ENCODE peak calls at places on chromosomes 12 and 14, in eight cellular contexts. A is SK-MEL-5; D is pancreas; T is stimulated activated CD4-positive, alpha-beta T cell treated with anti-CD3 and anti-CD28 coated beads, Interleukin-15, amount 100 ng/mL, for 24 hours; H is amygdala; X is HS-5; G is AG08395; O is effector memory CD4-positive, alpha-beta T cell. I is an unnamed sample.
A peak's percentile ranks its signal among the peaks of the same experiment; 100 is the strongest.

GRCh38 chr12:45415393-45415817 is 199.5 kb downstream of the ANO6 start:
- DNase-seq in T (peak; percentile 49), A (peak; percentile 93), X (peak; percentile 98), G (peak; percentile 96), O (no peak), H (no peak), D (no peak), I (peak; percentile 91)

GRCh38 chr12:109462868-109463692 is 14.0 kb downstream of the KCTD10 start:
- DNase-seq in G (peak; percentile 91), D (no peak), O (no peak), A (peak; percentile 83), X (peak; percentile 95), H (no peak), T (no peak), I (peak; percentile 91)

GRCh38 chr12:66548338-66549049 is 130.4 kb downstream of the GRIP1 start:
- DNase-seq in D (no peak), H (no peak), X (no peak), O (no peak), G (no peak), T (no peak), A (peak; percentile 37), I (no peak)

GRCh38 chr14:61472801-61473376 is 151.5 kb downstream of the PRKCH start:
- DNase-seq in X (no peak), A (peak; percentile 86), D (no peak), G (no peak), T (peak; percentile 85), H (no peak), O (peak; percentile 65), I (peak; percentile 57)

GRCh38 chr12:977163-977562 is 13.9 kb upstream of the ERC1 start:
- DNase-seq in D (no peak), A (no peak), H (no peak), T (no peak), G (no peak), X (no peak), O (no peak), I (no peak)

GRCh38 chr12:8692573-8692972 is 5.2 kb upstream of the RIMKLB start:
- DNase-seq in G (no peak), H (no peak), O (no peak), T (no peak), A (no peak), D (no peak), X (no peak), I (no peak)

GRCh38 chr12:81530352-81530751 is 228.8 kb downstream of the PPFIA2 start:
- DNase-seq in H (no peak), O (no peak), D (no peak), G (peak; percentile 2), T (no peak), A (no peak), X (no peak), I (no peak)

GRCh38 chr14:65302571-65303184 is 109.9 kb upstream of the FUT8 start:
- DNase-seq in G (no peak), A (no peak), X (no peak), D (no peak), H (no peak), O (no peak), T (peak; percentile 72), I (no peak)

GRCh38 chr12:2664721-2665577 is 129.8 kb upstream of the FKBP4 start:
- DNase-seq in A (no peak), G (no peak), H (no peak), D (no peak), O (no peak), X (no peak), T (no peak), I (no peak)

I was measured in COLO829.